ENCODE peak calls at places on chromosomes 6 and 20, in five cellular contexts. C, O, V, B and K are unnamed samples.

GRCh38 chr6:33727932-33728331 is 16.4 kb upstream of the UQCC2 start:
- DNase-seq in V (no peak), B (no peak), O (no peak), C (no peak), K (no peak)

GRCh38 chr6:37205189-37205996 is 35.4 kb downstream of the PIM1 start:
- DNase-seq in O (no peak), B (no peak), V (no peak), C (no peak), K (no peak)

GRCh38 chr6:168915855-168916254 is 337.8 kb downstream of the THBS2 start:
- DNase-seq in V (no peak), B (no peak), O (no peak), C (no peak), K (no peak)

GRCh38 chr6:137743493-137743892 is 123.6 kb upstream of the TNFAIP3 start:
- DNase-seq in C (no peak), B (no peak), V (no peak), O (no peak), K (no peak)

GRCh38 chr20:21653628-21654027 is 51.8 kb upstream of the PAX1 start:
- DNase-seq in V (no peak), B (no peak), O (no peak), C (no peak), K (no peak)

GRCh38 chr20:60851826-60852704 is 400.0 kb upstream of the CDH4 start:
- DNase-seq in O (no peak), C (no peak), V (no peak), B (peak; percentile 56), K (no peak)

GRCh38 chr6:146913842-146914562 is 290.2 kb upstream of the STXBP5 start:
- DNase-seq in V (no peak), C (peak; percentile 61), B (peak; percentile 52), O (no peak), K (no peak)

GRCh38 chr6:21634582-21634981 is 41.0 kb downstream of the SOX4 start:
- DNase-seq in O (no peak), C (no peak), V (no peak), B (no peak), K (no peak)